ENCODE peak calls at places on chromosomes 1 and 21, in ten cellular contexts. F is fibroblast of lung, U is OCI-LY7, C is gastrocnemius medialis, T is neural progenitor cell, A is H1, L is HFF-Myc, D is HFFc6, Y is A549, X is brain microvascular endothelial cell. Q is an unnamed sample.
A peak's percentile ranks its signal among the peaks of the same experiment; 100 is the strongest.

GRCh38 chr1:7009741-7010525 is 224.7 kb downstream of the CAMTA1 start:
- DNase-seq in U (no peak), F (no peak), C (no peak), T (no peak), Y (no peak), L (no peak), A (no peak), D (no peak), X (no peak), Q (no peak)

GRCh38 chr1:89987170-89987819 is 7.6 kb upstream of the ZNF326 start:
- DNase-seq in C (peak; percentile 22), L (peak; percentile 81), X (peak; percentile 69), Y (peak; percentile 53), D (peak; percentile 66), A (no peak), T (peak; percentile 61), U (peak; percentile 81), F (peak; percentile 85), Q (peak; percentile 35)

GRCh38 chr1:70427976-70428375 is 16.9 kb downstream of the CTH start:
- DNase-seq in F (peak; percentile 18), L (no peak), D (peak; percentile 18), T (no peak), Y (no peak), C (no peak), A (no peak), X (peak; percentile 23), U (no peak), Q (no peak)

GRCh38 chr1:97730271-97730670 is 190.6 kb downstream of the DPYD start:
- DNase-seq in U (no peak), T (no peak), F (no peak), Y (no peak), L (no peak), X (no peak), C (no peak), A (no peak), D (no peak), Q (no peak)

GRCh38 chr21:22728091-22728490 is 1729.9 kb downstream of the NCAM2 start:
- DNase-seq in U (peak; percentile 40), A (no peak), X (no peak), Y (no peak), C (no peak), L (no peak), T (peak; percentile 4), F (no peak), D (no peak), Q (no peak)

GRCh38 chr1:205017036-205017435 is 26.0 kb upstream of the CNTN2 start:
- DNase-seq in L (no peak), Y (no peak), C (no peak), D (no peak), F (no peak), T (no peak), A (no peak), U (no peak), X (no peak), Q (no peak)

GRCh38 chr1:236301958-236302335 is 20.2 kb upstream of the ERO1B start:
- DNase-seq in A (no peak), C (no peak), U (no peak), X (no peak), Y (no peak), F (no peak), L (no peak), D (no peak), T (no peak), Q (no peak)

GRCh38 chr1:75074719-75075395 is 59.3 kb upstream of the LHX8 start:
- DNase-seq in C (no peak), D (no peak), F (no peak), Y (no peak), U (no peak), L (no peak), A (no peak), X (no peak), T (peak; percentile 25), Q (no peak)

GRCh38 chr1:222730866-222731265 is 6.1 kb upstream of the FAM177B start:
- DNase-seq in F (no peak), D (no peak), T (no peak), L (no peak), X (no peak), U (no peak), Y (no peak), C (no peak), A (no peak), Q (no peak)

GRCh38 chr1:226201029-226201593 is 14.6 kb upstream of the ACBD3 start:
- DNase-seq in L (no peak), D (no peak), T (peak; percentile 49), A (no peak), F (peak; percentile 28), Y (no peak), X (no peak), C (no peak), U (peak; percentile 79), Q (no peak)

GRCh38 chr1:53063744-53064515 is 1.9 kb downstream of the PODN start:
- DNase-seq in F (no peak), T (no peak), X (no peak), D (no peak), L (no peak), U (no peak), C (no peak), Y (no peak), A (peak; percentile 44), Q (no peak)

GRCh38 chr1:20342294-20343148 is 51.8 kb downstream of the VWA5B1 start:
- DNase-seq in A (no peak), U (no peak), F (no peak), C (no peak), T (no peak), X (no peak), Y (no peak), D (no peak), L (no peak), Q (no peak)

GRCh38 chr1:206960676-206961386 is 9.4 kb downstream of the FCAMR start:
- DNase-seq in T (no peak), C (no peak), A (no peak), D (no peak), L (no peak), X (no peak), U (no peak), F (no peak), Y (no peak), Q (no peak)

GRCh38 chr1:107536266-107536665 is 395.4 kb downstream of the NTNG1 start:
- DNase-seq in U (no peak), T (no peak), L (no peak), A (no peak), F (peak; percentile 12), X (no peak), D (no peak), Y (no peak), C (no peak), Q (no peak)

GRCh38 chr1:23370744-23371710 is 1.4 kb upstream of the ZNF436 start:
- DNase-seq in L (no peak), U (no peak), Y (no peak), A (peak; percentile 71), C (no peak), D (no peak), F (peak; percentile 47), X (no peak), T (peak; percentile 97), Q (no peak)

GRCh38 chr1:21763694-21764419 is 19.1 kb downstream of the USP48 start:
- DNase-seq in X (no peak), F (no peak), T (no peak), A (no peak), C (no peak), L (no peak), Y (no peak), D (no peak), U (peak; percentile 31), Q (no peak)

GRCh38 chr1:219416598-219417238 is 196.2 kb downstream of the ZC3H11B start:
- DNase-seq in U (peak; percentile 53), F (peak; percentile 64), A (peak; percentile 83), T (peak; percentile 58), D (peak; percentile 51), Y (no peak), L (peak; percentile 44), X (peak; percentile 73), C (no peak), Q (no peak)
- TF ChIP-seq CTCF in U (peak; percentile 85), F (peak; percentile 80), A (peak; percentile 34), T (peak; percentile 74), D (peak; percentile 86), Y (peak; percentile 67), L (peak; percentile 72), X (peak; percentile 81), C (no peak), Q (peak; percentile 84)

DNA sequence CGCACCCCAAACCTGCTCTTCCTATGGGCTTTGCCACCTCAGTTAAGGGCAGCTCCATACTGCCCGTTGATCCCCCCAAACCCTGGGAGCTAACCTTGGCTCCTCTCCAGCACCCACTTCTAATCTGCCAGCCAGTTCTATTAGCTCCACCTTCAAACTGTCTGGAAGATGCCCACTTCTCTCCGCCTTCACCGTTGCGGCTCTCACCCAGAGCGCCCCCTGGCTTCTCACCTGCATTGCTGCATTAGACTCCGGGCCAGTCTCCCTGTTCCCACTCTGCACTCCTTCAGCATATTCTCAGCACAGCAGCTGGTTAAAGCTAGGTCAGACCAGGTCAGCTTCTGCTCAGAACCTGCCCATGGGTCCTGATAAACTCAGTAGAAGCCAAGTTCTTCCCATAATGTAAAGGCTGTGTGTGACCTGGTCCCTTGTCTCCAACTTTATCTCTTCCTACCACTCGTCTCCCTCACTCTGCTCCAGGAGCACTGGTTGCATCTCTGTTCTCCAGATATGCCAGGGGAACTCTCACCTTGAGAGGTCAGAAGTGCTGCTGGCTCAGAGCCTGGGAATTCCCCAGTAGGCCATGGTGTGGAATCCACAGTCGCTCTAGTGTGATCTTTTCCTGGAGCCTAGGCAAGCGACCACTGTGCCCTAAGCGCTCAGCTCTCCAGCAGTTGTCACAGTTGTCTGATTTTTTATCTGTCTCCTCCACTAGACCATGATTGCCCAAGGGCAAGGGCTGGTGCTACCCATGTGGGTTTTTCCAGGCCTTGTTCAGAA is 150.3 kb downstream of the HMGB4 start:
- DNase-seq in L (no peak), A (peak; percentile 90), U (no peak), C (no peak), Y (no peak), T (peak; percentile 73), D (peak; percentile 5), F (no peak), X (no peak), Q (no peak)
- TF ChIP-seq CTCF in L (peak; percentile 67), A (peak; percentile 90), U (peak; percentile 67), C (peak; percentile 15), Y (no peak), T (peak; percentile 85), D (peak; percentile 74), F (peak; percentile 40), X (no peak), Q (peak; percentile 42)

DNA sequence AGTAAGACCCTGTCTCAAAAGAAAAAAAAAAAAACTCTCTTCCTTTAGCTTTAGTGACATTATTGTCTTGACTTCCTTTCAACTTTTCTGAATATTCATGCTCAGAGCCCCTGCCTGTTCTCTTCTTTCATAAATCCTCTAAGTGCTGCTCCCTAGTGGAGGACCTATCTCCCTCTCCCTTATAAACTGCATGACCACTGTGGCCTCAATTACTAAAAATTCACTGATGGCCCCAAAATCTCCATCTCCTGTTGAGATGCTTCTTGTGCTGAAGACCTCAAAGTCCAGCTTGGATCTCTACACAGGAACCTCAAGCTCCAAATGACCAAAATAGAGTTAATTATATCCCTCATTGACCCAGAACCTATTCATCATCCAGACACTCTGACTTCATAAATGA is 7.8 kb downstream of the ITLN1 start:
- DNase-seq in C (no peak), T (no peak), A (no peak), U (peak; percentile 53), L (no peak), Y (no peak), F (no peak), D (no peak), X (no peak), Q (no peak)
- TF ChIP-seq CTCF in C (no peak), T (peak; percentile 33), A (no peak), U (peak; percentile 76), L (no peak), Y (no peak), F (no peak), D (no peak), X (no peak), Q (no peak)

GRCh38 chr1:30721311-30722174 is 1.8 kb downstream of the MATN1 start:
- DNase-seq in D (no peak), Y (no peak), F (no peak), L (no peak), T (no peak), U (peak; percentile 45), C (no peak), X (no peak), A (no peak), Q (no peak)
- TF ChIP-seq CTCF in D (peak; percentile 11), Y (no peak), F (no peak), L (no peak), T (no peak), U (peak; percentile 67), C (no peak), X (peak; percentile 40), A (no peak), Q (no peak)